ENCODE peak calls at places on chromosomes 1 and 21, in five cellular contexts. V is fibroblast of the aortic adventitia, U is cardiac fibroblast, Z is pancreas, E is A549. G is an unnamed sample.

GRCh38 chr1:19010503-19010902 is 54.0 kb upstream of the IFFO2 start:
- DNase-seq in V (no peak), U (no peak), Z (peak), E (no peak), G (no peak)

GRCh38 chr21:39972471-39972870 is 105.2 kb downstream of the PCP4 start:
- DNase-seq in V (no peak), U (no peak), Z (no peak), E (no peak), G (no peak)

GRCh38 chr1:1402081-1402900 is 3.2 kb upstream of the CCNL2 start:
- DNase-seq in V (peak), U (peak), Z (no peak), E (peak), G (peak)

GRCh38 chr1:201681375-201681774 is 142.4 kb downstream of the NAV1 start:
- DNase-seq in V (peak), U (peak), Z (no peak), E (no peak), G (peak)

GRCh38 chr1:244052011-244052727 is 1.1 kb downstream of the ZBTB18 start:
- DNase-seq in V (no peak), U (peak), Z (no peak), E (no peak), G (no peak)

GRCh38 chr1:5970623-5971273 is 21.5 kb downstream of the NPHP4 start:
- DNase-seq in V (no peak), U (no peak), Z (peak), E (no peak), G (no peak)

GRCh38 chr1:51237313-51237700 is 1.2 kb downstream of the RNF11 start:
- DNase-seq in V (no peak), U (no peak), Z (no peak), E (no peak), G (no peak)

GRCh38 chr1:31750858-31751638 is 13.1 kb downstream of the ADGRB2 start:
- DNase-seq in V (peak), U (peak), Z (no peak), E (no peak), G (peak)

GRCh38 chr1:26739251-26739914 is 43.6 kb downstream of the ARID1A start:
- DNase-seq in V (no peak), U (no peak), Z (no peak), E (no peak), G (no peak)

GRCh38 chr1:230231739-230232075 is 164.7 kb downstream of the GALNT2 start:
- DNase-seq in V (peak), U (peak), Z (no peak), E (no peak), G (peak)

GRCh38 chr1:38138498-38139233 is 92.1 kb upstream of the POU3F1 start:
- DNase-seq in V (peak), U (peak), Z (peak), E (peak), G (peak)

GRCh38 chr1:217348960-217349664 is 281.8 kb downstream of the GPATCH2 start:
- DNase-seq in V (no peak), U (no peak), Z (no peak), E (peak), G (no peak)
- TF ChIP-seq CTCF in V (no peak), U (no peak), Z (no peak), E (no peak), G (no peak)

GRCh38 chr1:82401116-82401515 is 600.4 kb downstream of the ADGRL2 start:
- DNase-seq in V (no peak), U (no peak), Z (no peak), E (no peak), G (no peak)
- H3K4me3 ChIP-seq in V (no peak), U (no peak), Z (no peak), E (no peak), G (no peak)

GRCh38 chr1:36352910-36353878 is 29.7 kb upstream of the EVA1B start:
- DNase-seq in V (peak), U (peak), Z (no peak), E (no peak), G (peak)

GRCh38 chr1:36354486-36354885 is 31.0 kb upstream of the EVA1B start:
- DNase-seq in V (no peak), U (no peak), Z (no peak), E (no peak), G (no peak)

GRCh38 chr1:36350659-36351171 is 27.3 kb upstream of the EVA1B start:
- DNase-seq in V (peak), U (peak), Z (no peak), E (peak), G (peak)

GRCh38 chr1:36351222-36351977 is 28.0 kb upstream of the EVA1B start:
- DNase-seq in V (peak), U (peak), Z (no peak), E (peak), G (peak)

DNA sequence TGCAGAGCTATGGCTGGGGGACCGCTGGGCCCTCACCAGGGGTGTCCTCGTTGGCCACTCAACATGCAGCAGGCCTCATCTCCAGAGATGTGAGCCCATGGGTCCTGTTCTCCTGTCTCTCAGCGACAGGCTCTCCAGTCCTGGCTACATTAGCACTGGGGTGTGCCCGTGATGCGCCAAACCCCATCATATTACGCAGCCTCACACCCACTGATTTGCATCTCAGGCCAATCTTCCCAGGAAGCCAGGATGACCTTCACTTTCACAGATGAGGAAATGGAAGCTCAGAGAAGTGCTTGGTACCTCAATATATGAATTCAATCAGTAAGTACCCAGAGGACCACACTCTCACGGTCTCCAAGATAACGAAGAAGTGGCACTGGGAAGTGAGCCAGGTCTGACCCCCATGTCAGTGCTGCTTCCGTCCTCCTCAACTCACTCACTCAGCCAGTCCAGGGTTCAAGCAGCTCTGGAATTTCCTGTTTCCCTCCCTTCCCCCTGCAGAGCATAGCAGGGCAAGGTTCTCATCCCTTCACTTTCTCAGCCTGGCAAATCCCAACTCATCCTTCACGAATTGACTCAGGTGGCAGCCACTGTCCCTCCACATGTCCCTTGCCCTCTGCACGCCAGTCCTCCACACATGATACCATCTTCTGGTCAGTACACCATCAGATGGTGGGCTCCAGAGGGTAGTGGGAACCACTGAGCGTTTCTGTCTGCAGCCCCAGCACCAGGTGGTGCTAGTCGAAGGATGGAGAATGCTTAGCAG is 28.9 kb upstream of the EVA1B start:
- DNase-seq in V (peak), U (peak), Z (no peak), E (no peak), G (peak)
- TF ChIP-seq CTCF in V (peak), U (no peak), Z (no peak), E (no peak), G (peak)

GRCh38 chr1:204566583-204566955 is 50.4 kb downstream of the MDM4 start:
- DNase-seq in V (no peak), U (no peak), Z (no peak), E (no peak), G (no peak)

GRCh38 chr1:204569478-204569877 is 53.3 kb downstream of the MDM4 start:
- DNase-seq in V (no peak), U (no peak), Z (no peak), E (no peak), G (no peak)

GRCh38 chr1:204565617-204566582 is 49.7 kb downstream of the MDM4 start:
- DNase-seq in V (peak), U (peak), Z (no peak), E (peak), G (peak)

GRCh38 chr1:204567067-204567466 is 50.9 kb downstream of the MDM4 start:
- DNase-seq in V (no peak), U (no peak), Z (no peak), E (no peak), G (no peak)

DNA sequence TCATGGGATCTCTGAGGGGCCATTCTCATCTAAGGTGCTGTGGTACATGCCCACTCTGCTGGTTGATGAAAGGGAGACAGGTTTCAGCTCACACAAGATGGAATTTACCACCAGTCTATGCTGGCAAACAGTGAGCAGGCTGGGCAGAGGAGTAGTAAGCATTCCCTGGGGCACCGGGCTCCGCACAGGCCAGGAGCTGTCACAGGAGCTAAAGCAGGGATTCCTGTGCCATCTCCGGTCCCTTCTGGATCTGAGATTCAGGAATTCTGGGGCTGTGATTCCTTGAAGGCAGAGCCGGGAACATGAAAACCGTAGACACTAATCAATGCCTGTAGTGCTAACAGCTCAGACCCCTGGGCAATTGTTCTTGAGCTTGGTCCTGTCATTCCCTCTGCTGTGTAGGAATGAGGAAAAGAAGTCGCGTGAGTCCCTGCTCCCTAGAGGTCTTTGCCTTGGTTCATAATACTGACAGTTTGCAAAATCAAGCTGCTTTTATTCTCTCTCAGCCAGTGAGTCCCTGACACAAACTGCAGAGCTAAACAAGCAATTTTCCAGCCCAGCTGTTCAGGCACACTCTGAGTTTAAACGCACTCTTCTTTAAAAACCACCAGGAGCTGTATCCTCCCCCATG is 52.5 kb downstream of the MDM4 start:
- DNase-seq in V (no peak), U (no peak), Z (no peak), E (no peak), G (no peak)
- H3K4me3 ChIP-seq in V (no peak), U (no peak), Z (no peak), E (no peak), G (no peak)

GRCh38 chr1:155277896-155278688 is 829 bp downstream of the HCN3 start:
- DNase-seq in V (peak), U (peak), Z (peak), E (peak), G (peak)
- TF ChIP-seq CTCF in V (peak), U (peak), Z (no peak), E (peak), G (peak)

DNA sequence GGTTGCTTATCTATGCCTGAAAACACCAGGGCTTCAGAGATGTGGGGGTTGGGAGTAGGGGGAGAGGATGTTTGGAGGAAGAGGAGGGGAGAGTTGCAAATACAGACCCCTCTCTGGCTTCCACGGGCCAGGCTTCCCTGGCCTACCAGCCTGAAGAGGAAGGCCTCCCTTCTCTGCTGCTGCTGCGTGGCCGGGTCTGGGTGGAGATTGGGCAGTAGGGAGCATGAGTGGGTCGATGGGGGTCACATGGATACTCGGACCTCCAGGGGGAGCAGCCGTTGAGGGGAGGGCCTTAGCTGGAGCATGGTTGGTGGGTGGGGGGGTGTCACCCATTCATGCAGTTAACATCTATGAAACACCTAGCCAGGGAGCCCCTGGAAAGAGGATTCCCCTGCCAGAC is 1.5 kb downstream of the RORC start:
- DNase-seq in V (no peak), U (no peak), Z (no peak), E (no peak), G (no peak)
- H3K4me3 ChIP-seq in V (no peak), U (no peak), Z (no peak), E (no peak), G (no peak)

GRCh38 chr1:186002426-186002825 is 268.2 kb downstream of the HMCN1 start:
- DNase-seq in V (peak), U (peak), Z (no peak), E (no peak), G (peak)

GRCh38 chr1:185996211-185996610 is 262.0 kb downstream of the HMCN1 start:
- DNase-seq in V (peak), U (peak), Z (no peak), E (no peak), G (peak)

GRCh38 chr1:185998391-185998790 is 264.2 kb downstream of the HMCN1 start:
- DNase-seq in V (no peak), U (no peak), Z (no peak), E (peak), G (no peak)
- TF ChIP-seq CTCF in V (no peak), U (no peak), Z (no peak), E (no peak), G (no peak)

DNA sequence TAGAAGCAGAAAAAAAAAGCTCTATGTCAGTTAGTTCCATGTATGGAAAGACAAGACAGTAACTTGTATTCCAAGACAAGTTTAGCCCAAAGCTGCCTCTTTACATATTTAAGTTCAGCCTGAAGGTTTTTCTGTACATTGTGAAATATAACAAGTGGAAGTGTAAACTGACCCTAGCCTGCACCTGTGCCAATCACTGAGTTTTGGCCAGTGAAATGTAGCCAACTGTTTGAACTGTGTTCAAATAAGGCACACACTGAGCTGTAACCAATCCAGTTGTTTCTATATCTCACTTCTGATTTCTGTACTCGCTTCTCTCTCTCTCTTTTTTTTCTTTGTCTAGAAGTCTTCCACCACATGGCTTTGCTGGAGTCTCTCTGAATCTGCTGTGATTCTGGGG is 1227.1 kb downstream of the NCAM2 start:
- DNase-seq in V (no peak), U (no peak), Z (no peak), E (no peak), G (no peak)
- H3K4me3 ChIP-seq in V (no peak), U (no peak), Z (no peak), E (no peak), G (no peak)

DNA sequence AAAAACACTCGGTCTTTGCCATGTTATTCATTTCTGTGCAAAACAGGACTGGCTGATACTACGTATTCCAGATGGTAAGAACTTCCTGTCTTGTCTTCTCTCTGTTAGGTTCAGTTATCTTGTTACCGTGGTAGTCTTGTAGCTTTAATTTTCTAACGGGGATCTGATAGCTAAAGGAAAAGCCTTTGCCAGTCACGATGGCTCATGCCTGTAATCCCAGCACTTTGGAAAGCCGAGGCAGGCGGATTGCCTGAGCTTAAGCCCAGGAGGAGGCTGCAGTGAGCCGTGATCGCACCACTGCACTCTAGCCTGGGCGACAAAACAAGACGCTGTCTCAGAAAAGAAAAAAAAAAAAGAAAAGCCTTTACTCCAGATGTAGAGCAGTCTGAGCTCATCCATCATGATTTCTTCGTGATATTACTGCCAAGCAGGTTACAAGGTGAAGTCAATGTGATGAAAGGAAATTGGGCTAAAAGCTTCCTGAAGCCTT is 11.1 kb upstream of the MSTO1 start:
- DNase-seq in V (peak), U (peak), Z (no peak), E (no peak), G (peak)
- TF ChIP-seq CTCF in V (no peak), U (no peak), Z (no peak), E (no peak), G (peak)